ENCODE peak calls at places on chromosome 17, in ten cellular contexts. F is CD14-positive monocyte, R is type B pancreatic cell, W is psoas muscle, B is tibial artery, Q is kidney, H is nephron progenitor cell, L is foreskin fibroblast, C is lower leg skin, Z is SK-N-SH. D is an unnamed sample.

GRCh38 chr17:57506253-57506911 is 238.7 kb downstream of the CCDC182 start:
- DNase-seq in F (no peak), R (no peak), W (no peak), B (no peak), Q (no peak), H (no peak), L (no peak), C (no peak), Z (peak), D (no peak)

GRCh38 chr17:60645918-60646523 is 31.6 kb upstream of the BCAS3 start:
- DNase-seq in F (no peak), R (no peak), W (no peak), B (no peak), Q (no peak), H (no peak), L (no peak), C (no peak), Z (peak), D (no peak)

GRCh38 chr17:6454495-6455320 is 10.5 kb downstream of the PIMREG start:
- DNase-seq in F (no peak), R (no peak), W (no peak), B (no peak), Q (peak), H (peak), L (no peak), C (no peak), Z (peak), D (no peak)

GRCh38 chr17:64358261-64358788 is 32.3 kb downstream of the PECAM1 start:
- DNase-seq in F (no peak), R (no peak), W (no peak), B (no peak), Q (no peak), H (no peak), L (no peak), C (no peak), Z (no peak), D (no peak)

GRCh38 chr17:17151055-17151454 is 55.1 kb downstream of the PLD6 start:
- DNase-seq in F (no peak), R (no peak), W (no peak), B (no peak), Q (no peak), H (no peak), L (peak), C (no peak), Z (no peak), D (peak)

GRCh38 chr17:81412490-81413093 is 17.3 kb downstream of the BAHCC1 start:
- DNase-seq in F (no peak), R (no peak), W (no peak), B (no peak), Q (no peak), H (no peak), L (no peak), C (no peak), Z (no peak), D (peak)

GRCh38 chr17:76000016-76000754 is 470 bp upstream of the CDK3 start:
- DNase-seq in F (no peak), R (no peak), W (no peak), B (no peak), Q (peak), H (peak), L (no peak), C (no peak), Z (peak), D (peak)

GRCh38 chr17:21377821-21378396 is 1.8 kb downstream of the KCNJ12 start:
- DNase-seq in F (no peak), R (no peak), W (no peak), B (no peak), Q (no peak), H (peak), L (no peak), C (no peak), Z (peak), D (no peak)

DNA sequence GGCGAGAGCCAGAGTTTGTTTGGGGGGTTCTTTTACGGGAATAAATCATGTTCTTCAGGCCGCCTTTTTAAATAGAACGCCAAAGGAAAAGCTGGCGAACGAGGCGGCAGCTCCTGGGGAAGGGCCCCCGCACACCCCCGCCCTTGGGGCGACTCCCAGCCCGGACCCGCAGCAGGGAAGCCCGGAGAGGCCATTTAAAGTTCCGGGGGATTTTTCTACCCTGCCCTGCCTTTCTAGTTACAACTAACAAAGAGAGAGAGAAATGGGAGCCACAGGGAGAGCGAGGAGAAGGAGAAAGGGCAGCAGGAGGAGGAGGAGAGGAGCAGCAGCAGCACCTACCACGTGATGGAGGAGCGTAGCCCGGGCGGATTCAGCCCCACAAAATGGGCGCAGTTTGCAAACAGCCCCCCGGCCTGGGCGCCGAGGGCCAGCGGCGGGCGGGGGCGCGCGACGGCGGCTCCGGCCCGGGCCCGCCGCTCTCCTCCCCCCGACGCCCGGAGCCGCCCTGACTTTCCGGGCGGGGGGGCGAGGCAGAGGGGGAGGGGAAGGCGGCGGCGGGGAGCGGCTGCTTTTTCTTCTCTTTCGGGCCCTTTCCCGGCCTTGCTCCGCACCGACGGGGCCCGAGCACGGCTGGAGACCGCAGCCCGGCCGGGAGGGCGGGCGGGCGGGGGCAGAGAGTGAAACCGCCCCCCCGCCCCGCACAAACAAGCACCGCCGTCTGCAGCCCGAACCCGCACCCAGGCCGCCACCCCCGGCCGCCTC is 564 bp downstream of the KANSL1 start:
- DNase-seq in F (peak), R (peak), W (peak), B (peak), Q (peak), H (peak), L (peak), C (peak), Z (peak), D (peak)
- TF ChIP-seq CTCF in F (no peak), R (no peak), W (no peak), B (no peak), Q (no peak), H (no peak), L (no peak), C (no peak), Z (no peak), D (no peak)

GRCh38 chr17:31261596-31261995 is 35.4 kb downstream of the OMG start:
- DNase-seq in F (no peak), R (no peak), W (no peak), B (no peak), Q (no peak), H (no peak), L (no peak), C (no peak), Z (no peak), D (no peak)

GRCh38 chr17:31269178-31269577 is 27.9 kb downstream of the OMG start:
- DNase-seq in F (no peak), R (no peak), W (no peak), B (no peak), Q (no peak), H (no peak), L (no peak), C (no peak), Z (no peak), D (no peak)

GRCh38 chr17:31260151-31260550 is 36.9 kb downstream of the OMG start:
- DNase-seq in F (no peak), R (no peak), W (no peak), B (no peak), Q (no peak), H (no peak), L (no peak), C (no peak), Z (no peak), D (no peak)

GRCh38 chr17:31269597-31269996 is 27.4 kb downstream of the OMG start:
- DNase-seq in F (no peak), R (no peak), W (no peak), B (peak), Q (no peak), H (no peak), L (peak), C (no peak), Z (no peak), D (no peak)

DNA sequence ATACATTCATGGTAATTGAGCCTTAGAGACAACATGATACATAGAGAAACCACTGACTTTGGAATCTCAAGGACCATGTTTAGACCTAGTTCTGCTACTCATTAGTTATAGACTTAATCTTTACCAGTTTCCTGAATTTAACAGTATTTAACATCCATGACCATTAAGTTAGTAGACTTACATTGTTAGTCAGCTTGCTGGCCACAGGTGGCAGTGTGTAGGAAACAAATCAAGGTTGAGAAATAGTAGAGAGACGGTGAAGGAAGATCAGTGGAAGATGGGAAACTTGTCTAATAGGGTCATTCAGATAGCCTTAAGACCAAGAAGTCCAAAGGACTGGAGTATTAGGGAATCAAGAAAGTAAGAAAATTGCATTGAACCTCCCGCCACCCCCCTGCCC is 31.0 kb downstream of the OMG start:
- DNase-seq in F (no peak), R (no peak), W (no peak), B (no peak), Q (no peak), H (no peak), L (no peak), C (no peak), Z (no peak), D (no peak)
- TF ChIP-seq CTCF in F (peak), R (peak), W (no peak), B (no peak), Q (peak), H (peak), L (no peak), C (no peak), Z (peak), D (no peak)

GRCh38 chr17:3039748-3040147 is 23.7 kb downstream of the OR1D5 start:
- DNase-seq in F (peak), R (no peak), W (no peak), B (no peak), Q (no peak), H (no peak), L (no peak), C (no peak), Z (no peak), D (no peak)

GRCh38 chr17:3038941-3039340 is 24.5 kb downstream of the OR1D5 start:
- DNase-seq in F (no peak), R (no peak), W (no peak), B (no peak), Q (no peak), H (no peak), L (no peak), C (peak), Z (no peak), D (no peak)

GRCh38 chr17:3046753-3047152 is 16.7 kb downstream of the OR1D5 start:
- DNase-seq in F (no peak), R (no peak), W (no peak), B (no peak), Q (no peak), H (no peak), L (no peak), C (no peak), Z (no peak), D (no peak)

GRCh38 chr17:3040882-3041281 is 22.5 kb downstream of the OR1D5 start:
- DNase-seq in F (no peak), R (no peak), W (no peak), B (no peak), Q (no peak), H (no peak), L (no peak), C (peak), Z (no peak), D (no peak)

GRCh38 chr17:3043737-3044365 is 19.6 kb downstream of the OR1D5 start:
- DNase-seq in F (no peak), R (no peak), W (no peak), B (no peak), Q (peak), H (no peak), L (no peak), C (peak), Z (no peak), D (peak)
- TF ChIP-seq CTCF in F (peak), R (peak), W (no peak), B (no peak), Q (no peak), H (no peak), L (peak), C (no peak), Z (peak), D (peak)

DNA sequence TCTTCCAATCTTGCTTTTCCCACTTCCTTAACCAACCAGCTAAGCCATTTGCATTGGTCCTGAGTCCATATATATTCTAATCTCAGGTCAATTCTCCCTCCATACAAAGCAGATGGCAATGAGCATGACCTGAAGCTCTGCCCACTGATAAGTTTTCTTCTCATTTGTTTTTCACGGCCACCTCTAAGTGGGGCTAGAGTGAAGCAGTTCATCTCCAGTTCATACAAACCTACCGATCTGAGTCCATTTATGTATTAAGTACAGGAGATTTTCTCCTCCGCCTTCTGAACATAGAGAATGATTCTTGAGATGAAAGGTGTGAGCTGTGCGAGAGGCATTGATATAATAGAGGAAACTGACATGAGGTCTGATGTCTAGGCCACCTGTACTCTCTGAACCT is 330.0 kb downstream of the PMP22 start:
- DNase-seq in F (no peak), R (no peak), W (no peak), B (no peak), Q (no peak), H (no peak), L (no peak), C (no peak), Z (no peak), D (no peak)
- TF ChIP-seq CTCF in F (no peak), R (no peak), W (no peak), B (no peak), Q (no peak), H (no peak), L (no peak), C (no peak), Z (no peak), D (no peak)

GRCh38 chr17:55296171-55296695 is 31.5 kb downstream of the HLF start:
- DNase-seq in F (no peak), R (no peak), W (no peak), B (no peak), Q (no peak), H (no peak), L (no peak), C (no peak), Z (no peak), D (no peak)
- TF ChIP-seq CTCF in F (peak), R (no peak), W (no peak), B (no peak), Q (no peak), H (no peak), L (no peak), C (no peak), Z (no peak), D (no peak)